ENCODE peak calls at places on chromosomes 13 and 19, in four cellular contexts. M is H9, D is mesenchymal stem cell, W is neuronal stem cell. E is an unnamed sample.

GRCh38 chr13:21326155-21327030 is 132.7 kb downstream of the ZDHHC20 start:
- DNase-seq in M (peak; percentile 87), D (peak; percentile 41), W (peak; percentile 72), E (peak; percentile 69)

GRCh38 chr13:28117689-28118377 is 17.5 kb upstream of the FLT3 start:
- DNase-seq in W (no peak), D (no peak), M (peak; percentile 39), E (no peak)

GRCh38 chr19:52961981-52962380 is 700 bp downstream of the ZNF816 start:
- DNase-seq in W (no peak), M (no peak), D (no peak), E (no peak)

GRCh38 chr13:96822900-96823299 is 171.4 kb downstream of the OXGR1 start:
- DNase-seq in W (no peak), D (peak; percentile 9), M (peak; percentile 65), E (no peak)

GRCh38 chr13:91740811-91741210 is 342.4 kb downstream of the GPC5 start:
- DNase-seq in M (no peak), W (peak; percentile 17), D (no peak), E (no peak)

GRCh38 chr19:55069137-55069858 is 6.3 kb upstream of the RDH13 start:
- DNase-seq in D (peak; percentile 32), M (peak; percentile 86), W (no peak), E (peak; percentile 68)

GRCh38 chr19:35171730-35172129 is 17.2 kb downstream of the FXYD5 start:
- DNase-seq in W (no peak), D (no peak), M (no peak), E (no peak)

GRCh38 chr13:97125051-97125809 is 96.9 kb upstream of the MBNL2 start:
- DNase-seq in D (peak; percentile 92), M (no peak), W (no peak), E (no peak)

GRCh38 chr13:32791545-32792172 is 205.4 kb downstream of the PDS5B start:
- DNase-seq in M (no peak), W (no peak), D (peak; percentile 15), E (no peak)

GRCh38 chr19:38142176-38143035 is 81.6 kb downstream of the DPF1 start:
- DNase-seq in M (peak; percentile 85), W (peak; percentile 68), D (peak; percentile 62), E (peak; percentile 85)

GRCh38 chr19:35785087-35785627 is 9.8 kb downstream of the ARHGAP33 start:
- DNase-seq in M (no peak), W (no peak), D (no peak), E (no peak)

GRCh38 chr13:51218691-51219090 is 3.5 kb upstream of the FAM124A start:
- DNase-seq in M (no peak), D (no peak), W (no peak), E (no peak)

GRCh38 chr13:73693215-73693614 is 441.0 kb downstream of the KLF12 start:
- DNase-seq in M (no peak), D (no peak), W (no peak), E (no peak)

GRCh38 chr13:35146686-35147085 is 204.6 kb downstream of the NBEA start:
- DNase-seq in D (no peak), W (no peak), M (no peak), E (no peak)

GRCh38 chr13:73607489-73608156 is 526.6 kb downstream of the KLF12 start:
- DNase-seq in D (peak; percentile 36), W (no peak), M (no peak), E (no peak)

GRCh38 chr19:42635233-42635539 is 40.5 kb upstream of the CEACAM8 start:
- DNase-seq in W (no peak), D (no peak), M (no peak), E (no peak)

GRCh38 chr19:3061214-3062161 is 807 bp downstream of the TLE5 start:
- DNase-seq in M (no peak), W (no peak), D (no peak), E (no peak)

GRCh38 chr13:43326100-43326499 is 302.7 kb downstream of the DNAJC15 start:
- DNase-seq in D (no peak), M (no peak), W (no peak), E (no peak)

GRCh38 chr13:106418556-106418955 is 116.9 kb downstream of the EFNB2 start:
- DNase-seq in W (no peak), D (no peak), M (no peak), E (no peak)

GRCh38 chr13:78881746-78882145 is 222.8 kb upstream of the OBI1 start:
- DNase-seq in D (no peak), W (no peak), M (no peak), E (no peak)

GRCh38 chr19:8093740-8094139 is 41.2 kb downstream of the CCL25 start:
- DNase-seq in W (no peak), M (no peak), D (no peak), E (no peak)

GRCh38 chr19:30227661-30228112 is 144.5 kb upstream of the ZNF536 start:
- DNase-seq in M (peak; percentile 72), W (peak; percentile 84), D (peak; percentile 46), E (no peak)

GRCh38 chr19:5977222-5977784 is 637 bp downstream of the RANBP3 start:
- DNase-seq in D (no peak), W (no peak), M (no peak), E (no peak)

GRCh38 chr19:38734426-38735256 is 9.6 kb downstream of the CAPN12 start:
- DNase-seq in D (peak; percentile 43), M (peak; percentile 39), W (no peak), E (no peak)

GRCh38 chr19:49390978-49391304 is 2.9 kb downstream of the KASH5 start:
- DNase-seq in D (no peak), M (no peak), W (no peak), E (no peak)

GRCh38 chr19:1616875-1617274 is 11.6 kb upstream of the UQCR11 start:
- DNase-seq in M (no peak), W (no peak), D (no peak), E (no peak)

GRCh38 chr19:6042776-6043726 is 65.1 kb upstream of the RANBP3 start:
- DNase-seq in M (no peak), D (no peak), W (no peak), E (peak; percentile 35)

GRCh38 chr13:74930402-74931165 is 551.4 kb downstream of the TBC1D4 start:
- DNase-seq in W (no peak), M (no peak), D (peak; percentile 13), E (no peak)

GRCh38 chr13:73849292-73849691 is 284.9 kb downstream of the KLF12 start:
- DNase-seq in D (peak; percentile 78), W (peak; percentile 9), M (peak; percentile 64), E (peak; percentile 21)

GRCh38 chr19:7230826-7231225 is 63.4 kb downstream of the INSR start:
- DNase-seq in D (no peak), W (no peak), M (no peak), E (no peak)

GRCh38 chr19:29260477-29261317 is 47.7 kb upstream of the UQCRFS1 start:
- DNase-seq in D (no peak), W (peak; percentile 32), M (peak; percentile 69), E (no peak)

GRCh38 chr13:89465366-89465765 is 1794.2 kb downstream of the SLITRK5 start:
- DNase-seq in D (peak; percentile 4), M (no peak), W (no peak), E (no peak)

GRCh38 chr13:110332750-110333149 is 25.7 kb downstream of the COL4A2 start:
- DNase-seq in D (peak; percentile 71), W (no peak), M (no peak), E (no peak)
- H2BK12ac ChIP-seq in D (no peak overlapping the region), W (no peak overlapping the region), M (no peak overlapping the region), E (no peak overlapping the region)

GRCh38 chr13:102800145-102801041 is 1.5 kb downstream of the BIVM start:
- DNase-seq in D (peak; percentile 84), W (peak; percentile 71), M (peak; percentile 80), E (no peak)
- H3K14ac ChIP-seq in D (peak overlapping the region; percentile 83), W (no peak overlapping the region), M (no peak overlapping the region), E (no peak overlapping the region)

GRCh38 chr13:26983533-26984315 is 187.9 kb downstream of the USP12 start:
- DNase-seq in W (no peak), D (peak; percentile 65), M (no peak), E (no peak)
- H2BK12ac ChIP-seq in W (no peak overlapping the region), D (no peak overlapping the region), M (no peak overlapping the region), E (no peak overlapping the region)

DNA sequence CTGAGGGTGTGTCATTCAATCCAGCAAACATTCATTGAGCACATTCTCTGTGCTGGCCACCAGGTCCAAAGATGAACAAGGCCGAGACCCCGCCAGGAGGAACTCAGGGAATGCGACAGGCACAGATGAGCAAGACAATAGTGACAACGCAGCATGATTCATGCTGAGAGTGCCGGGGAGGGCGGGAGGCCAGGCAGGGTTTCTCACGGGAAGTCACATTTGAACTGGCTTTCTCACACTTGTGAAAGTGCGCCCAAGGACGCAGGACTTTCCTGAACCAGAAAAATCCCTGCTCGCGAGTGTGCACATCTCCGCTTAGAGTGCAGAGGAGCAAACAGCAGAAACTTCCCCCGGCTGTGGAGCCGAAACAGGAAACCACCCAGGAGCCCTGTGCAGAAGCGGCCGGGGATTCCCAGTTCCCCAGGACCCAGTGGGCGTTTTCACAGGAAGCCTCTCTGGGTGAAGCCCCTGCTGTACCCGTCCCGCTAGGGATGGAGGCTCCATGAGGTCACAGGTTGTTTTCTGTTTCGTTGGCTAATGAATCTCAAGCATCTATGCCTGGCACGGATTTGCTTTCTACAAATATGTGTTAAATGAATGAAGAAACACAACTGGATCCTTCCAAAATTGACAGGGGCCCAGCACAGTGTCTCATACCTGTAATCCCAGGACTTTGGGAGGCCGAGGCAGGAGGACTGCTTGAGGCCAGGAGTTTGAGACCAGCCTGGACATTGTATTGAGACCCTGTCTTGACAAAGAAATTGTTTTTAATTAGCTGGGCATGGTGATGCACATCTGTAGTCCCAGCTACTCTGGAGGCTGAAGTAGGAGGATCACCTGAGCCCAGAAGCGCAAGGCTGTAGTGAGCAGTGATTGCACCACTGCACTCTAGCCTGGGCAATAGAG is 68.4 kb upstream of the TM9SF2 start:
- DNase-seq in M (peak; percentile 81), D (peak; percentile 91), W (peak; percentile 49), E (peak; percentile 54)
- H3K14ac ChIP-seq in M (no peak overlapping the region), D (no peak overlapping the region), W (no peak overlapping the region), E (no peak overlapping the region)

DNA sequence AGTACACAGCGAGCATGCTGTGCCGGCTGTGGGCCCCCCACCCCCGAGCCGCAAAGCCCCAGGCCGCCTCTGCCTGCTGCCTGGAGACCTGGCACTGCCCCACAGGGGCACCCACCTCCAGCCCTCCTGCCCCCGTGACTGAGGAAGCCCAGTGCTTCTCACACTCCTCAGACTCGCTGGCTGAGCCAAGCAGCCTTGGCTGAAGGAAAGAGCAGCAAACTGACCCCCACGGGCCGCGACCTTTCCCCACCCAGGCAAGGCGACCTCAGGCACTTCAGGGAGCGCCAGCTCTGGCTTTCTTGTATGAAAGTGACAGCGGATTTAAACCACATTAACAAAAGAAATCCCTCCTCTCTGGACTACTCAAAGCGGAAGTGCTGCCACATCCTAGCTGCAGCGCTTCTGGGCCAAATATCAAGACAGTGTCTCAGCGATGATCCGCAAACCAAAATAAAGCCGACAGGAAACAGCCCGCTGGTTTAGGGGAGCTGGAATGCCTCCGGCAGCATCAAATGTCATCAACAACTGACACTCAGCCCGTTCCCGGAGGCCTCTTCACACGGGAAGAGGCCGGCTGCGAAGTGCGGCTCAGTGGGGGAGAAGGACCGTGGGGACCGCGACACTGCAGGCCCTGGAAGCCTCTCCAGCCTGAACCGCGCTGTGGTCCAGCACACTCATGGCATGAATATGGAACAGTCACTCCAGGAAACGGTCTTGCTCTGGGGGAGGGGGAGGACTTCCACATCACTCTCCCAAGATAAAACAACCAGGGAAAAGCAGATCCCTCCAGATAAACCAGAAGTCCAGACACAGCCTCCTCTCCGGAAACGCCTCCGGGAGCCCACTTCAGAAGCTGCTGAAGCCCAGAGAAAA is 1.5 kb downstream of the RASA3 start:
- DNase-seq in W (no peak), M (peak; percentile 55), D (peak; percentile 97), E (no peak)
- H2BK12ac ChIP-seq in W (no peak overlapping the region), M (no peak overlapping the region), D (peak overlapping the region; percentile 65), E (peak overlapping the region; percentile 80)

E was measured in H1.